ENCODE peak calls at places on chromosome 10, in seven cellular contexts. L, B, N, C, Y, A and U are unnamed samples.

GRCh38 chr10:36759111-36759805 is 366.1 kb upstream of the ANKRD30A start:
- DNase-seq in L (no peak), B (no peak), N (no peak), C (peak; percentile 27), Y (no peak), A (no peak), U (no peak)

GRCh38 chr10:63346015-63346441 is 119.7 kb downstream of the JMJD1C start:
- DNase-seq in L (no peak), B (no peak), N (no peak), C (peak; percentile 29), Y (no peak), A (no peak), U (no peak)

GRCh38 chr10:17074548-17074860 is 55.1 kb downstream of the CUBN start:
- DNase-seq in L (no peak), B (no peak), N (no peak), C (peak; percentile 56), Y (no peak), A (no peak), U (no peak)

GRCh38 chr10:110870823-110871235 is 899 bp upstream of the PDCD4 start:
- DNase-seq in L (no peak), B (no peak), N (no peak), C (no peak), Y (no peak), A (no peak), U (no peak)

GRCh38 chr10:25113231-25114035 is 61.4 kb upstream of the GPR158 start:
- DNase-seq in L (peak; percentile 15), B (peak; percentile 1), N (peak; percentile 80), C (peak; percentile 69), Y (peak; percentile 14), A (peak; percentile 68), U (peak; percentile 38)

GRCh38 chr10:17576768-17577167 is 40.4 kb downstream of the HACD1 start:
- DNase-seq in L (no peak), B (no peak), N (no peak), C (no peak), Y (no peak), A (no peak), U (no peak)

GRCh38 chr10:132873395-132873794 is 69.0 kb downstream of the CFAP46 start:
- DNase-seq in L (no peak), B (no peak), N (no peak), C (no peak), Y (no peak), A (peak; percentile 51), U (no peak)

GRCh38 chr10:126902157-126902556 is 3.1 kb upstream of the DOCK1 start:
- DNase-seq in L (no peak), B (no peak), N (no peak), C (peak; percentile 56), Y (no peak), A (no peak), U (no peak)

GRCh38 chr10:133086247-133086646 is 1.5 kb upstream of the ADGRA1 start:
- DNase-seq in L (no peak), B (no peak), N (no peak), C (no peak), Y (no peak), A (no peak), U (no peak)

GRCh38 chr10:73439055-73439454 is 5.7 kb upstream of the MSS51 start:
- DNase-seq in L (no peak), B (no peak), N (no peak), C (peak; percentile 43), Y (no peak), A (no peak), U (no peak)

GRCh38 chr10:95880704-95881103 is 27.1 kb upstream of the CC2D2B start:
- DNase-seq in L (no peak), B (no peak), N (no peak), C (no peak), Y (no peak), A (no peak), U (no peak)

GRCh38 chr10:1434912-1435692 is 302.2 kb downstream of the ADARB2 start:
- DNase-seq in L (no peak), B (no peak), N (no peak), C (no peak), Y (no peak), A (no peak), U (no peak)

GRCh38 chr10:5518143-5518542 is 6.6 kb upstream of the CALML3 start:
- DNase-seq in L (no peak), B (no peak), N (no peak), C (no peak), Y (no peak), A (peak; percentile 3), U (no peak)

GRCh38 chr10:63219749-63220148 is 86.6 kb downstream of the NRBF2 start:
- DNase-seq in L (no peak), B (no peak), N (no peak), C (no peak), Y (no peak), A (no peak), U (peak; percentile 14)

GRCh38 chr10:123393170-123393569 is 239.0 kb downstream of the BUB3 start:
- DNase-seq in L (no peak), B (no peak), N (no peak), C (no peak), Y (no peak), A (no peak), U (no peak)

GRCh38 chr10:68684413-68684812 is 36.6 kb upstream of the CCAR1 start:
- DNase-seq in L (peak; percentile 9), B (no peak), N (no peak), C (no peak), Y (no peak), A (no peak), U (no peak)

GRCh38 chr10:77279207-77279606 is 358.4 kb downstream of the KCNMA1 start:
- DNase-seq in L (no peak), B (no peak), N (no peak), C (no peak), Y (no peak), A (no peak), U (no peak)

GRCh38 chr10:12397147-12397896 is 48.0 kb downstream of the CAMK1D start:
- DNase-seq in L (no peak), B (no peak), N (no peak), C (no peak), Y (no peak), A (no peak), U (no peak)

GRCh38 chr10:30637881-30638467 is 8.4 kb upstream of the LYZL2 start:
- DNase-seq in L (no peak), B (no peak), N (no peak), C (peak; percentile 85), Y (no peak), A (no peak), U (no peak)

GRCh38 chr10:31032515-31033132 is 959 bp upstream of the ZNF438 start:
- DNase-seq in L (no peak), B (no peak), N (no peak), C (no peak), Y (no peak), A (no peak), U (no peak)

GRCh38 chr10:96745950-96746349 is 25.6 kb upstream of the PIK3AP1 start:
- DNase-seq in L (no peak), B (no peak), N (no peak), C (no peak), Y (no peak), A (no peak), U (no peak)

GRCh38 chr10:130516141-130516540 is 379.9 kb downstream of the GLRX3 start:
- DNase-seq in L (no peak), B (no peak), N (no peak), C (no peak), Y (no peak), A (no peak), U (no peak)

GRCh38 chr10:46223064-46223480 is 63.7 kb upstream of the ANTXRL start:
- DNase-seq in L (no peak), B (no peak), N (no peak), C (no peak), Y (no peak), A (peak; percentile 62), U (no peak)

GRCh38 chr10:34996843-34997242 is 93.3 kb downstream of the CUL2 start:
- DNase-seq in L (no peak), B (no peak), N (no peak), C (no peak), Y (no peak), A (no peak), U (peak; percentile 96)

GRCh38 chr10:32141018-32141807 is 85.0 kb upstream of the KIF5B start:
- DNase-seq in L (no peak), B (no peak), N (no peak), C (no peak), Y (no peak), A (no peak), U (no peak)

GRCh38 chr10:131652416-131652815 is 248.4 kb upstream of the PPP2R2D start:
- DNase-seq in L (no peak), B (no peak), N (no peak), C (no peak), Y (no peak), A (no peak), U (no peak)

GRCh38 chr10:43170491-43170890 is 32.2 kb downstream of the CSGALNACT2 start:
- DNase-seq in L (no peak), B (no peak), N (no peak), C (peak; percentile 21), Y (no peak), A (no peak), U (no peak)

GRCh38 chr10:31515116-31515515 is 196.1 kb downstream of the ZEB1 start:
- DNase-seq in L (no peak), B (no peak), N (no peak), C (no peak), Y (no peak), A (no peak), U (no peak)

GRCh38 chr10:126242352-126243260 is 145.7 kb downstream of the ADAM12 start:
- DNase-seq in L (no peak), B (no peak), N (no peak), C (peak; percentile 75), Y (no peak), A (no peak), U (no peak)

GRCh38 chr10:45373783-45374450 is at the start of gene ALOX5:
- DNase-seq in L (peak; percentile 43), B (no peak), N (peak; percentile 32), C (no peak), Y (peak; percentile 42), A (peak; percentile 75), U (no peak)

GRCh38 chr10:35794703-35795102 is 152.6 kb upstream of the FZD8 start:
- DNase-seq in L (no peak), B (no peak), N (no peak), C (no peak), Y (no peak), A (no peak), U (no peak)

GRCh38 chr10:99595770-99596465 is 24.3 kb downstream of the SLC25A28 start:
- DNase-seq in L (no peak), B (no peak), N (peak; percentile 12), C (no peak), Y (no peak), A (no peak), U (no peak)

GRCh38 chr10:118471863-118472262 is 123.6 kb downstream of the PRLHR start:
- DNase-seq in L (no peak), B (no peak), N (no peak), C (peak; percentile 97), Y (no peak), A (no peak), U (no peak)

GRCh38 chr10:48470893-48471805 is 133.7 kb downstream of the ARHGAP22 start:
- DNase-seq in L (no peak), B (no peak), N (no peak), C (peak; percentile 62), Y (no peak), A (peak; percentile 38), U (no peak)

GRCh38 chr10:34638405-34639054 is 176.6 kb downstream of the PARD3 start:
- DNase-seq in L (peak; percentile 29), B (peak; percentile 36), N (peak; percentile 76), C (peak; percentile 78), Y (no peak), A (peak; percentile 86), U (peak; percentile 67)

GRCh38 chr10:30368065-30368718 is 19.1 kb upstream of the MTPAP start:
- DNase-seq in L (no peak), B (no peak), N (no peak), C (no peak), Y (no peak), A (no peak), U (no peak)

GRCh38 chr10:97124211-97124610 is 61.5 kb downstream of the SLIT1 start:
- DNase-seq in L (no peak), B (no peak), N (no peak), C (no peak), Y (no peak), A (no peak), U (no peak)

GRCh38 chr10:114257488-114257887 is 18.4 kb downstream of the VWA2 start:
- DNase-seq in L (no peak), B (no peak), N (no peak), C (no peak), Y (no peak), A (no peak), U (no peak)